ENCODE peak calls at places on chromosome 3, in nine cellular contexts. One of them, this sample, is unnamed.

GRCh38 chr3:27677554-27677953 is 44.6 kb downstream of the EOMES start:
- DNase-seq in brain microvascular endothelial cell: peak; percentile 83
- DNase-seq in astrocyte of the cerebellum: peak; percentile 95
- DNase-seq in fibroblast of pulmonary artery: peak; percentile 98
- DNase-seq in thoracic aorta: no peak
- DNase-seq in psoas muscle: no peak
- DNase-seq in astrocyte of the spinal cord: peak; percentile 94
- DNase-seq in NB4: no peak
- DNase-seq in cardiac fibroblast: peak; percentile 99
- DNase-seq in this sample: peak; percentile 98

GRCh38 chr3:182364323-182364722 is 429.0 kb upstream of the ATP11B start:
- DNase-seq in brain microvascular endothelial cell: no peak
- DNase-seq in NB4: no peak
- DNase-seq in cardiac fibroblast: no peak
- DNase-seq in astrocyte of the cerebellum: peak; percentile 16
- DNase-seq in psoas muscle: no peak
- DNase-seq in fibroblast of pulmonary artery: no peak
- DNase-seq in thoracic aorta: no peak
- DNase-seq in astrocyte of the spinal cord: peak; percentile 50
- DNase-seq in this sample: no peak

GRCh38 chr3:154285221-154285620 is 39.1 kb downstream of the DHX36 start:
- DNase-seq in brain microvascular endothelial cell: no peak
- DNase-seq in astrocyte of the cerebellum: no peak
- DNase-seq in psoas muscle: no peak
- DNase-seq in astrocyte of the spinal cord: no peak
- DNase-seq in thoracic aorta: no peak
- DNase-seq in fibroblast of pulmonary artery: no peak
- DNase-seq in NB4: peak; percentile 50
- DNase-seq in cardiac fibroblast: no peak
- DNase-seq in this sample: no peak

GRCh38 chr3:47019201-47019600 is 39.7 kb downstream of the NBEAL2 start:
- DNase-seq in thoracic aorta: no peak
- DNase-seq in cardiac fibroblast: no peak
- DNase-seq in brain microvascular endothelial cell: no peak
- DNase-seq in astrocyte of the spinal cord: no peak
- DNase-seq in astrocyte of the cerebellum: no peak
- DNase-seq in NB4: no peak
- DNase-seq in psoas muscle: no peak
- DNase-seq in fibroblast of pulmonary artery: no peak
- DNase-seq in this sample: no peak

GRCh38 chr3:133744241-133744640 is 2.0 kb upstream of the TF start:
- DNase-seq in thoracic aorta: no peak
- DNase-seq in cardiac fibroblast: no peak
- DNase-seq in fibroblast of pulmonary artery: no peak
- DNase-seq in astrocyte of the cerebellum: no peak
- DNase-seq in brain microvascular endothelial cell: no peak
- DNase-seq in NB4: peak; percentile 12
- DNase-seq in psoas muscle: no peak
- DNase-seq in astrocyte of the spinal cord: no peak
- DNase-seq in this sample: no peak

GRCh38 chr3:160403796-160404510 is 4.5 kb downstream of the SMC4 start:
- DNase-seq in brain microvascular endothelial cell: no peak
- DNase-seq in cardiac fibroblast: peak; percentile 63
- DNase-seq in fibroblast of pulmonary artery: peak; percentile 58
- DNase-seq in astrocyte of the cerebellum: no peak
- DNase-seq in psoas muscle: no peak
- DNase-seq in astrocyte of the spinal cord: peak; percentile 65
- DNase-seq in NB4: no peak
- DNase-seq in thoracic aorta: no peak
- DNase-seq in this sample: no peak

GRCh38 chr3:8239718-8240698 is 261.6 kb upstream of the LMCD1 start:
- DNase-seq in thoracic aorta: no peak
- DNase-seq in brain microvascular endothelial cell: peak; percentile 9
- DNase-seq in fibroblast of pulmonary artery: peak; percentile 75
- DNase-seq in psoas muscle: no peak
- DNase-seq in NB4: peak; percentile 53
- DNase-seq in astrocyte of the cerebellum: peak; percentile 52
- DNase-seq in cardiac fibroblast: peak; percentile 71
- DNase-seq in astrocyte of the spinal cord: peak; percentile 63
- DNase-seq in this sample: peak; percentile 63

GRCh38 chr3:149609595-149609994 is 48.2 kb downstream of the WWTR1 start:
- DNase-seq in NB4: no peak
- DNase-seq in fibroblast of pulmonary artery: no peak
- DNase-seq in astrocyte of the cerebellum: no peak
- DNase-seq in thoracic aorta: no peak
- DNase-seq in cardiac fibroblast: peak; percentile 34
- DNase-seq in psoas muscle: no peak
- DNase-seq in astrocyte of the spinal cord: no peak
- DNase-seq in brain microvascular endothelial cell: no peak
- DNase-seq in this sample: no peak

GRCh38 chr3:62665627-62666433 is 209.4 kb downstream of the CADPS start:
- DNase-seq in psoas muscle: peak; percentile 67
- DNase-seq in cardiac fibroblast: peak; percentile 66
- DNase-seq in astrocyte of the spinal cord: peak; percentile 62
- DNase-seq in astrocyte of the cerebellum: peak; percentile 46
- DNase-seq in brain microvascular endothelial cell: peak; percentile 73
- DNase-seq in NB4: peak; percentile 55
- DNase-seq in thoracic aorta: no peak
- DNase-seq in fibroblast of pulmonary artery: peak; percentile 58
- DNase-seq in this sample: peak; percentile 54

GRCh38 chr3:42526616-42527367 is 24.3 kb downstream of the VIPR1 start:
- DNase-seq in fibroblast of pulmonary artery: no peak
- DNase-seq in astrocyte of the cerebellum: no peak
- DNase-seq in brain microvascular endothelial cell: no peak
- DNase-seq in NB4: peak; percentile 71
- DNase-seq in cardiac fibroblast: no peak
- DNase-seq in astrocyte of the spinal cord: no peak
- DNase-seq in thoracic aorta: no peak
- DNase-seq in psoas muscle: no peak
- DNase-seq in this sample: no peak

GRCh38 chr3:192481638-192482037 is 245.7 kb downstream of the FGF12 start:
- DNase-seq in psoas muscle: no peak
- DNase-seq in astrocyte of the cerebellum: peak; percentile 94
- DNase-seq in NB4: peak; percentile 14
- DNase-seq in cardiac fibroblast: peak; percentile 91
- DNase-seq in brain microvascular endothelial cell: no peak
- DNase-seq in thoracic aorta: no peak
- DNase-seq in astrocyte of the spinal cord: peak; percentile 87
- DNase-seq in fibroblast of pulmonary artery: peak; percentile 77
- DNase-seq in this sample: peak; percentile 9

GRCh38 chr3:13040381-13041074 is 32.7 kb downstream of the IQSEC1 start:
- DNase-seq in astrocyte of the spinal cord: no peak
- DNase-seq in NB4: no peak
- DNase-seq in astrocyte of the cerebellum: no peak
- DNase-seq in thoracic aorta: no peak
- DNase-seq in cardiac fibroblast: no peak
- DNase-seq in brain microvascular endothelial cell: no peak
- DNase-seq in psoas muscle: no peak
- DNase-seq in fibroblast of pulmonary artery: no peak
- DNase-seq in this sample: no peak

GRCh38 chr3:98589331-98589870 is 4.0 kb downstream of the CPOX start:
- DNase-seq in fibroblast of pulmonary artery: peak; percentile 40
- DNase-seq in brain microvascular endothelial cell: no peak
- DNase-seq in cardiac fibroblast: no peak
- DNase-seq in psoas muscle: no peak
- DNase-seq in thoracic aorta: no peak
- DNase-seq in astrocyte of the spinal cord: peak; percentile 23
- DNase-seq in NB4: no peak
- DNase-seq in astrocyte of the cerebellum: no peak
- DNase-seq in this sample: no peak

GRCh38 chr3:107382626-107383025 is 5.4 kb downstream of the CCDC54 start:
- DNase-seq in fibroblast of pulmonary artery: no peak
- DNase-seq in thoracic aorta: no peak
- DNase-seq in cardiac fibroblast: no peak
- DNase-seq in astrocyte of the spinal cord: no peak
- DNase-seq in psoas muscle: no peak
- DNase-seq in astrocyte of the cerebellum: no peak
- DNase-seq in NB4: no peak
- DNase-seq in brain microvascular endothelial cell: no peak
- DNase-seq in this sample: no peak

GRCh38 chr3:58010562-58010961 is 2.3 kb downstream of the FLNB start:
- DNase-seq in astrocyte of the spinal cord: no peak
- DNase-seq in brain microvascular endothelial cell: no peak
- DNase-seq in NB4: no peak
- DNase-seq in fibroblast of pulmonary artery: no peak
- DNase-seq in thoracic aorta: no peak
- DNase-seq in cardiac fibroblast: no peak
- DNase-seq in psoas muscle: no peak
- DNase-seq in astrocyte of the cerebellum: no peak
- DNase-seq in this sample: peak; percentile 44

GRCh38 chr3:25568525-25569078 is 96.1 kb downstream of the TOP2B start:
- DNase-seq in NB4: no peak
- DNase-seq in astrocyte of the spinal cord: no peak
- DNase-seq in brain microvascular endothelial cell: no peak
- DNase-seq in cardiac fibroblast: no peak
- DNase-seq in psoas muscle: no peak
- DNase-seq in fibroblast of pulmonary artery: no peak
- DNase-seq in astrocyte of the cerebellum: no peak
- DNase-seq in thoracic aorta: no peak
- DNase-seq in this sample: no peak

GRCh38 chr3:146189519-146190173 is 28.7 kb upstream of the PLOD2 start:
- DNase-seq in cardiac fibroblast: peak; percentile 80
- DNase-seq in thoracic aorta: no peak
- DNase-seq in brain microvascular endothelial cell: peak; percentile 38
- DNase-seq in NB4: peak; percentile 40
- DNase-seq in psoas muscle: no peak
- DNase-seq in astrocyte of the cerebellum: peak; percentile 41
- DNase-seq in fibroblast of pulmonary artery: peak; percentile 74
- DNase-seq in astrocyte of the spinal cord: peak; percentile 59
- DNase-seq in this sample: peak; percentile 58

GRCh38 chr3:133915685-133916639 is 20.3 kb upstream of the RAB6B start:
- DNase-seq in cardiac fibroblast: peak; percentile 12
- DNase-seq in thoracic aorta: no peak
- DNase-seq in NB4: no peak
- DNase-seq in astrocyte of the cerebellum: no peak
- DNase-seq in brain microvascular endothelial cell: peak; percentile 40
- DNase-seq in fibroblast of pulmonary artery: peak; percentile 23
- DNase-seq in astrocyte of the spinal cord: no peak
- DNase-seq in psoas muscle: no peak
- DNase-seq in this sample: no peak

GRCh38 chr3:23682646-23683045 is 123.1 kb upstream of the UBE2E1 start:
- DNase-seq in fibroblast of pulmonary artery: no peak
- DNase-seq in thoracic aorta: no peak
- DNase-seq in NB4: no peak
- DNase-seq in brain microvascular endothelial cell: no peak
- DNase-seq in astrocyte of the spinal cord: no peak
- DNase-seq in cardiac fibroblast: no peak
- DNase-seq in astrocyte of the cerebellum: no peak
- DNase-seq in psoas muscle: no peak
- DNase-seq in this sample: no peak

GRCh38 chr3:119636194-119636593 is 24.2 kb downstream of the POPDC2 start:
- DNase-seq in cardiac fibroblast: peak; percentile 53
- DNase-seq in astrocyte of the spinal cord: peak; percentile 13
- DNase-seq in NB4: no peak
- DNase-seq in thoracic aorta: no peak
- DNase-seq in astrocyte of the cerebellum: no peak
- DNase-seq in psoas muscle: no peak
- DNase-seq in fibroblast of pulmonary artery: peak; percentile 51
- DNase-seq in brain microvascular endothelial cell: no peak
- DNase-seq in this sample: peak; percentile 39

GRCh38 chr3:33911525-33912322 is 113.3 kb downstream of the PDCD6IP start:
- DNase-seq in astrocyte of the cerebellum: no peak
- DNase-seq in fibroblast of pulmonary artery: peak; percentile 45
- DNase-seq in astrocyte of the spinal cord: peak; percentile 47
- DNase-seq in thoracic aorta: no peak
- DNase-seq in psoas muscle: no peak
- DNase-seq in cardiac fibroblast: peak; percentile 69
- DNase-seq in brain microvascular endothelial cell: peak; percentile 52
- DNase-seq in NB4: peak; percentile 51
- DNase-seq in this sample: peak; percentile 51

GRCh38 chr3:171860830-171861535 is 17.8 kb downstream of the TMEM212 start:
- DNase-seq in astrocyte of the cerebellum: peak; percentile 85
- DNase-seq in astrocyte of the spinal cord: peak; percentile 82
- DNase-seq in cardiac fibroblast: peak; percentile 90
- DNase-seq in fibroblast of pulmonary artery: peak; percentile 99
- DNase-seq in thoracic aorta: no peak
- DNase-seq in brain microvascular endothelial cell: peak; percentile 67
- DNase-seq in psoas muscle: no peak
- DNase-seq in NB4: no peak
- DNase-seq in this sample: peak; percentile 97

GRCh38 chr3:115827494-115827893 is 204.2 kb downstream of the GAP43 start:
- DNase-seq in astrocyte of the cerebellum: no peak
- DNase-seq in cardiac fibroblast: no peak
- DNase-seq in NB4: no peak
- DNase-seq in fibroblast of pulmonary artery: no peak
- DNase-seq in psoas muscle: no peak
- DNase-seq in thoracic aorta: no peak
- DNase-seq in brain microvascular endothelial cell: no peak
- DNase-seq in astrocyte of the spinal cord: no peak
- DNase-seq in this sample: no peak
- H3K4me3 ChIP-seq in astrocyte of the cerebellum: no peak overlapping the region
- H3K4me3 ChIP-seq in cardiac fibroblast: no peak overlapping the region
- H3K4me3 ChIP-seq in NB4: no peak overlapping the region
- H3K4me3 ChIP-seq in fibroblast of pulmonary artery: no peak overlapping the region
- H3K4me3 ChIP-seq in psoas muscle: no peak overlapping the region
- H3K4me3 ChIP-seq in thoracic aorta: no peak overlapping the region
- H3K4me3 ChIP-seq in brain microvascular endothelial cell: no peak overlapping the region
- H3K4me3 ChIP-seq in astrocyte of the spinal cord: no peak overlapping the region
- H3K4me3 ChIP-seq in this sample: no peak overlapping the region

GRCh38 chr3:127590593-127591477 is at the start of gene TPRA1:
- DNase-seq in astrocyte of the spinal cord: peak; percentile 98
- DNase-seq in thoracic aorta: peak; percentile 91
- DNase-seq in cardiac fibroblast: peak; percentile 99
- DNase-seq in brain microvascular endothelial cell: peak; percentile 95
- DNase-seq in fibroblast of pulmonary artery: peak; percentile 97
- DNase-seq in astrocyte of the cerebellum: peak; percentile 94
- DNase-seq in psoas muscle: peak; percentile 94
- DNase-seq in NB4: peak; percentile 98
- DNase-seq in this sample: peak; percentile 98
- TF ChIP-seq CTCF in astrocyte of the spinal cord: no peak
- TF ChIP-seq CTCF in thoracic aorta: no peak
- TF ChIP-seq CTCF in cardiac fibroblast: no peak
- TF ChIP-seq CTCF in brain microvascular endothelial cell: peak; percentile 16
- TF ChIP-seq CTCF in fibroblast of pulmonary artery: no peak
- TF ChIP-seq CTCF in astrocyte of the cerebellum: no peak
- TF ChIP-seq CTCF in psoas muscle: no peak
- TF ChIP-seq CTCF in NB4: peak; percentile 14
- TF ChIP-seq CTCF in this sample: peak; percentile 12

GRCh38 chr3:72482589-72483249 is 365.5 kb downstream of the SHQ1 start:
- DNase-seq in brain microvascular endothelial cell: peak; percentile 77
- DNase-seq in cardiac fibroblast: peak; percentile 84
- DNase-seq in fibroblast of pulmonary artery: peak; percentile 78
- DNase-seq in NB4: peak; percentile 54
- DNase-seq in psoas muscle: peak; percentile 88
- DNase-seq in astrocyte of the cerebellum: peak; percentile 42
- DNase-seq in thoracic aorta: peak; percentile 57
- DNase-seq in astrocyte of the spinal cord: peak; percentile 86
- DNase-seq in this sample: peak; percentile 60
- H3K4me3 ChIP-seq in brain microvascular endothelial cell: peak overlapping the region; percentile 32
- H3K4me3 ChIP-seq in cardiac fibroblast: peak overlapping the region; percentile 34
- H3K4me3 ChIP-seq in fibroblast of pulmonary artery: peak overlapping the region; percentile 36
- H3K4me3 ChIP-seq in NB4: peak overlapping the region; percentile 27
- H3K4me3 ChIP-seq in psoas muscle: peak overlapping the region; percentile 54
- H3K4me3 ChIP-seq in astrocyte of the cerebellum: no peak overlapping the region
- H3K4me3 ChIP-seq in thoracic aorta: peak overlapping the region; percentile 68
- H3K4me3 ChIP-seq in astrocyte of the spinal cord: peak overlapping the region; percentile 19
- H3K4me3 ChIP-seq in this sample: peak overlapping the region; percentile 37

DNA sequence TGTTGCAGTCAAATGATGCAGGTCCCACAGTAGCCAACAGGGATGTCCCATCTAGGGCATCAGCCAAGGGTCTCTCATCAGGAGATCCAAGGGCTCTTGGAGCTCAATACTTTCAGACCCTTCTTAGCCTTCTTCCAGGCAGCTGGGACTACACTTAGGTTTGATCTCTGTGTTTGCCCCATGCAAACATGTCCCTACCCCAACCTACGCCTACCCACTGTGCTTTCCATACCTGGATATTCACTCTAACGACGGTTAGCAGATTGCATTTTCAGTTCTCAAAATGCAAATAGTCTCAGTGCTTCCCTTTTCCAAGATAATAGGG is 837 bp upstream of the CEP70 start:
- DNase-seq in thoracic aorta: no peak
- DNase-seq in astrocyte of the spinal cord: no peak
- DNase-seq in psoas muscle: no peak
- DNase-seq in NB4: no peak
- DNase-seq in fibroblast of pulmonary artery: no peak
- DNase-seq in brain microvascular endothelial cell: no peak
- DNase-seq in cardiac fibroblast: no peak
- DNase-seq in astrocyte of the cerebellum: no peak
- DNase-seq in this sample: no peak
- TF ChIP-seq CTCF in thoracic aorta: no peak
- TF ChIP-seq CTCF in astrocyte of the spinal cord: no peak
- TF ChIP-seq CTCF in psoas muscle: no peak
- TF ChIP-seq CTCF in NB4: no peak
- TF ChIP-seq CTCF in fibroblast of pulmonary artery: no peak
- TF ChIP-seq CTCF in brain microvascular endothelial cell: no peak
- TF ChIP-seq CTCF in cardiac fibroblast: no peak
- TF ChIP-seq CTCF in astrocyte of the cerebellum: no peak
- TF ChIP-seq CTCF in this sample: no peak